ENCODE peak calls at places on chromosomes 1 and 21, in eight cellular contexts. M, J, N, U, A, G, L and Q are unnamed samples.
A peak's percentile ranks its signal among the peaks of the same experiment; 100 is the strongest.

GRCh38 chr21:18460979-18461378 is 57.4 kb upstream of the TMPRSS15 start:
- DNase-seq in M (no peak), J (no peak), N (no peak), U (no peak), A (no peak), G (no peak), L (no peak), Q (no peak)

GRCh38 chr1:28507247-28507645 is 1.4 kb downstream of the RCC1 start:
- DNase-seq in M (peak; percentile 38), J (no peak), N (no peak), U (peak; percentile 15), A (no peak), G (no peak), L (no peak), Q (peak; percentile 33)

GRCh38 chr1:160031368-160032164 is at the start of gene PIGM:
- DNase-seq in M (peak; percentile 95), J (peak; percentile 95), N (peak; percentile 95), U (peak; percentile 99), A (peak; percentile 100), G (peak; percentile 93), L (peak; percentile 96), Q (peak; percentile 95)

GRCh38 chr1:26020941-26021646 is 481 bp upstream of the EXTL1 start:
- DNase-seq in M (no peak), J (no peak), N (no peak), U (no peak), A (no peak), G (peak; percentile 52), L (no peak), Q (no peak)

GRCh38 chr21:33067457-33067856 is 2.5 kb upstream of the OLIG1 start:
- DNase-seq in M (no peak), J (no peak), N (no peak), U (no peak), A (no peak), G (no peak), L (no peak), Q (peak; percentile 41)

GRCh38 chr1:44108241-44108640 is 10.4 kb upstream of the KLF17 start:
- DNase-seq in M (peak; percentile 61), J (no peak), N (no peak), U (no peak), A (no peak), G (peak; percentile 83), L (no peak), Q (no peak)

GRCh38 chr1:9143250-9143649 is 14.3 kb upstream of the GPR157 start:
- DNase-seq in M (peak; percentile 88), J (no peak), N (no peak), U (no peak), A (no peak), G (peak; percentile 58), L (no peak), Q (no peak)

GRCh38 chr1:115643219-115643618 is 1.4 kb downstream of the VANGL1 start:
- DNase-seq in M (no peak), J (no peak), N (no peak), U (no peak), A (no peak), G (no peak), L (no peak), Q (no peak)

GRCh38 chr1:212219679-212220463 is 65.3 kb upstream of the PPP2R5A start:
- DNase-seq in M (no peak), J (no peak), N (no peak), U (no peak), A (peak; percentile 36), G (peak; percentile 84), L (peak; percentile 60), Q (no peak)

GRCh38 chr1:184085667-184086066 is 34.1 kb downstream of the TSEN15 start:
- DNase-seq in M (no peak), J (no peak), N (no peak), U (no peak), A (no peak), G (no peak), L (no peak), Q (no peak)

DNA sequence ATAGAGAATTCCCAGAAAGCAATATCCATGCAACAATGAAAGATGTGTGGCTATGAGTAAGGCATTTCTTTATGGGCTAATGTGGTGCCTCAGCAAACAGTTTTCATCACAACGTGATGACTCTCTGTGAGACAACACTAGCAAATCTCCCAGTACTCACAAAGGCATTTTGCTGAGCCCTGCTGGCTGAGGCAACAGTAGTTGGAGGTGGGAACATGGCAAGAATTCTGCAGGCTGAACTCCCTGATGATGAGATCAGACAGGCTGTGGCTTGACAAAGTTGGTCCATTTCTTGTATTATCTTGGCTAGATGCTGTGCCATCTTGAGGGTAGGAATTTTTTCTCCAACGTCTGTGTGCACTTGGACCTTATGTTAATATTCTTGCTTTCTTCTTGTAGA is 24.6 kb downstream of the PROX1 start:
- DNase-seq in M (peak; percentile 22), J (no peak), N (no peak), U (no peak), A (no peak), G (no peak), L (no peak), Q (no peak)
- TF ChIP-seq EZH2 in M (no peak), J (no peak), N (no peak), U (no peak), A (no peak), G (no peak), L (no peak), Q (no peak)

DNA sequence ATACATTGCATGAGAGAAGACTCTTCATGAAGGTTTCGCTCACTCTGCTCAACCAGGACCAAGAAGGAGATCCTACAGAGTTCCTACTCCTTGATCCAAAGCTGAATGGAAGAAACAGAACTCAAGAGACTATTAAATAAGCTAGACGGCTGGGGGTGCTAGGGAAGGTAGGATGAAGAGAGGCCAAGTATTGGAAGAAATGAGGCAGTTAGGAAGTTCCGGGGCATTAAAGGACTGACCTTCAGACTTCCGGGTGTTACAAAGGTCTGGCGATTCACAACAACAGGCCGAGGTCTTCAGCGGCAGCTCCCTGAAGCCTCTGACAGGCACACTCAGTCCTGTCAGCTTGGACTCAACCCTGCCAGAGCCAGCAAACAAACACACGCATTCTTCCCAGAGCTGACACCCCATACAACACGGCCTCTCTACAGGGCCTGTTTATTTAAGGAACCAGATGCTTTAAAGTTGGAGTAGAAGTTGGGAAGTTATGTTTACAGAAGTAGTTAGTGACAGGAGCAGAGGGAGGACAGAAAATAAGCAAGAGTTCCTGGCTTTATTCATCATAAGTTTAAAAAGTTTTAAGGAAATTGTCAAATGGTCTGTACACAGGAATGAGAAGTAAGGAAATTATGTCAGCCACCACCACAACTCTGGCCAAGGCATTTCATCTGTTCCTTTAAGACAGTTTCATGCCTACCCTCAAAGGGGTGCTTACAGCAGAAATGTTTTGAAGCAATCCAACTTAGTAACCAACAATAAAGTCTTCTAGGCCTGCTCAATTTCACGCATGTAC is 4.7 kb downstream of the SORT1 start:
- DNase-seq in M (peak; percentile 68), J (no peak), N (no peak), U (no peak), A (no peak), G (peak; percentile 56), L (peak; percentile 74), Q (no peak)
- TF ChIP-seq EZH2 in M (no peak), J (no peak), N (no peak), U (no peak), A (no peak), G (no peak), L (no peak), Q (no peak)

GRCh38 chr1:202192770-202193613 is 607 bp upstream of the LGR6 start:
- DNase-seq in M (peak; percentile 67), J (peak; percentile 92), N (peak; percentile 71), U (peak; percentile 43), A (peak; percentile 88), G (peak; percentile 31), L (peak; percentile 78), Q (peak; percentile 61)

GRCh38 chr1:202198360-202198711 is 4.7 kb downstream of the LGR6 start:
- DNase-seq in M (no peak), J (no peak), N (no peak), U (no peak), A (no peak), G (no peak), L (no peak), Q (no peak)

GRCh38 chr1:202197670-202198359 is 4.2 kb downstream of the LGR6 start:
- DNase-seq in M (no peak), J (no peak), N (no peak), U (no peak), A (no peak), G (no peak), L (no peak), Q (no peak)

GRCh38 chr1:202193614-202194327 is at the start of gene LGR6:
- DNase-seq in M (peak; percentile 34), J (peak; percentile 75), N (peak; percentile 53), U (no peak), A (peak; percentile 64), G (no peak), L (peak; percentile 58), Q (no peak)

GRCh38 chr1:202194328-202194648 is 689 bp downstream of the LGR6 start:
- DNase-seq in M (no peak), J (no peak), N (no peak), U (no peak), A (peak; percentile 16), G (no peak), L (no peak), Q (no peak)
- TF ChIP-seq EZH2 in M (no peak), J (no peak), N (no peak), U (no peak), A (no peak), G (peak; percentile 90), L (no peak), Q (no peak)

GRCh38 chr1:52848423-52848822 is 5.9 kb downstream of the ZYG11A start:
- DNase-seq in M (no peak), J (no peak), N (no peak), U (no peak), A (no peak), G (no peak), L (no peak), Q (no peak)

GRCh38 chr1:52842643-52843310 is at the start of gene ZYG11A:
- DNase-seq in M (peak; percentile 87), J (peak; percentile 84), N (peak; percentile 93), U (peak; percentile 95), A (peak; percentile 93), G (peak; percentile 81), L (peak; percentile 93), Q (no peak)
- TF ChIP-seq EZH2 in M (no peak), J (peak; percentile 68), N (no peak), U (no peak), A (no peak), G (no peak), L (no peak), Q (no peak)

GRCh38 chr1:228158690-228159665 is 6.6 kb upstream of the IBA57 start:
- DNase-seq in M (peak; percentile 34), J (no peak), N (no peak), U (no peak), A (peak; percentile 33), G (no peak), L (no peak), Q (no peak)
- TF ChIP-seq EZH2 in M (no peak), J (no peak), N (no peak), U (no peak), A (no peak), G (no peak), L (no peak), Q (no peak)